ENCODE peak calls at places on chromosome 20, in five cellular contexts. One of them, this sample, is unnamed.

GRCh38 chr20:3648941-3649340 is 14.3 kb downstream of the GFRA4 start:
- DNase-seq in mucosa of gallbladder: no peak
- DNase-seq in endodermal cell: no peak
- DNase-seq in stimulated activated CD8-positive, alpha-beta memory T cell treated with anti-CD3 and anti-CD28 coated beads, Interleukin-7, amount 100 ng/mL, for 4 hours: no peak
- DNase-seq in GM13977: no peak
- DNase-seq in this sample: no peak

GRCh38 chr20:38315290-38315966 is 11.5 kb downstream of the BPI start:
- DNase-seq in endodermal cell: no peak
- DNase-seq in mucosa of gallbladder: no peak
- DNase-seq in GM13977: no peak
- DNase-seq in stimulated activated CD8-positive, alpha-beta memory T cell treated with anti-CD3 and anti-CD28 coated beads, Interleukin-7, amount 100 ng/mL, for 4 hours: no peak
- DNase-seq in this sample: no peak

GRCh38 chr20:5070081-5070480 is 49.7 kb downstream of the PCNA start:
- DNase-seq in endodermal cell: no peak
- DNase-seq in stimulated activated CD8-positive, alpha-beta memory T cell treated with anti-CD3 and anti-CD28 coated beads, Interleukin-7, amount 100 ng/mL, for 4 hours: no peak
- DNase-seq in GM13977: no peak
- DNase-seq in mucosa of gallbladder: no peak
- DNase-seq in this sample: no peak

GRCh38 chr20:4051413-4052138 is 36.2 kb upstream of the RNF24 start:
- DNase-seq in mucosa of gallbladder: no peak
- DNase-seq in GM13977: no peak
- DNase-seq in endodermal cell: peak
- DNase-seq in stimulated activated CD8-positive, alpha-beta memory T cell treated with anti-CD3 and anti-CD28 coated beads, Interleukin-7, amount 100 ng/mL, for 4 hours: no peak
- DNase-seq in this sample: no peak

GRCh38 chr20:34544109-34544793 is 14.3 kb upstream of the MAP1LC3A start:
- DNase-seq in mucosa of gallbladder: no peak
- DNase-seq in endodermal cell: peak
- DNase-seq in stimulated activated CD8-positive, alpha-beta memory T cell treated with anti-CD3 and anti-CD28 coated beads, Interleukin-7, amount 100 ng/mL, for 4 hours: no peak
- DNase-seq in GM13977: no peak
- DNase-seq in this sample: no peak

GRCh38 chr20:25394276-25394675 is 3.6 kb upstream of the ABHD12 start:
- DNase-seq in mucosa of gallbladder: no peak
- DNase-seq in stimulated activated CD8-positive, alpha-beta memory T cell treated with anti-CD3 and anti-CD28 coated beads, Interleukin-7, amount 100 ng/mL, for 4 hours: no peak
- DNase-seq in endodermal cell: peak
- DNase-seq in GM13977: no peak
- DNase-seq in this sample: no peak

GRCh38 chr20:8244637-8245036 is 112.6 kb downstream of the PLCB1 start:
- DNase-seq in mucosa of gallbladder: peak
- DNase-seq in GM13977: no peak
- DNase-seq in endodermal cell: no peak
- DNase-seq in stimulated activated CD8-positive, alpha-beta memory T cell treated with anti-CD3 and anti-CD28 coated beads, Interleukin-7, amount 100 ng/mL, for 4 hours: no peak
- DNase-seq in this sample: no peak

GRCh38 chr20:15375836-15376235 is 1038.4 kb upstream of the FLRT3 start:
- DNase-seq in GM13977: no peak
- DNase-seq in stimulated activated CD8-positive, alpha-beta memory T cell treated with anti-CD3 and anti-CD28 coated beads, Interleukin-7, amount 100 ng/mL, for 4 hours: no peak
- DNase-seq in endodermal cell: no peak
- DNase-seq in mucosa of gallbladder: no peak
- DNase-seq in this sample: no peak

GRCh38 chr20:7984192-7984591 is 35.4 kb downstream of the TMX4 start:
- DNase-seq in GM13977: no peak
- DNase-seq in stimulated activated CD8-positive, alpha-beta memory T cell treated with anti-CD3 and anti-CD28 coated beads, Interleukin-7, amount 100 ng/mL, for 4 hours: no peak
- DNase-seq in endodermal cell: peak
- DNase-seq in mucosa of gallbladder: no peak
- DNase-seq in this sample: no peak

GRCh38 chr20:9143926-9144325 is 75.0 kb downstream of the PLCB4 start:
- DNase-seq in GM13977: no peak
- DNase-seq in mucosa of gallbladder: no peak
- DNase-seq in stimulated activated CD8-positive, alpha-beta memory T cell treated with anti-CD3 and anti-CD28 coated beads, Interleukin-7, amount 100 ng/mL, for 4 hours: no peak
- DNase-seq in endodermal cell: no peak
- DNase-seq in this sample: no peak

GRCh38 chr20:19456600-19457390 is 244.4 kb downstream of the SLC24A3 start:
- DNase-seq in mucosa of gallbladder: no peak
- DNase-seq in GM13977: no peak
- DNase-seq in stimulated activated CD8-positive, alpha-beta memory T cell treated with anti-CD3 and anti-CD28 coated beads, Interleukin-7, amount 100 ng/mL, for 4 hours: no peak
- DNase-seq in endodermal cell: peak
- DNase-seq in this sample: no peak

GRCh38 chr20:22438926-22439325 is 145.4 kb downstream of the FOXA2 start:
- DNase-seq in GM13977: no peak
- DNase-seq in mucosa of gallbladder: no peak
- DNase-seq in endodermal cell: peak
- DNase-seq in stimulated activated CD8-positive, alpha-beta memory T cell treated with anti-CD3 and anti-CD28 coated beads, Interleukin-7, amount 100 ng/mL, for 4 hours: no peak
- DNase-seq in this sample: no peak

GRCh38 chr20:39338977-39339376 is 376.8 kb downstream of the DHX35 start:
- DNase-seq in stimulated activated CD8-positive, alpha-beta memory T cell treated with anti-CD3 and anti-CD28 coated beads, Interleukin-7, amount 100 ng/mL, for 4 hours: no peak
- DNase-seq in endodermal cell: no peak
- DNase-seq in mucosa of gallbladder: no peak
- DNase-seq in GM13977: peak
- DNase-seq in this sample: no peak

GRCh38 chr20:10733122-10733521 is 59.3 kb upstream of the JAG1 start:
- DNase-seq in GM13977: no peak
- DNase-seq in stimulated activated CD8-positive, alpha-beta memory T cell treated with anti-CD3 and anti-CD28 coated beads, Interleukin-7, amount 100 ng/mL, for 4 hours: no peak
- DNase-seq in endodermal cell: no peak
- DNase-seq in mucosa of gallbladder: no peak
- DNase-seq in this sample: no peak

GRCh38 chr20:18916886-18917785 is 103.6 kb downstream of the SCP2D1 start:
- DNase-seq in GM13977: no peak
- DNase-seq in endodermal cell: no peak
- DNase-seq in stimulated activated CD8-positive, alpha-beta memory T cell treated with anti-CD3 and anti-CD28 coated beads, Interleukin-7, amount 100 ng/mL, for 4 hours: no peak
- DNase-seq in mucosa of gallbladder: no peak
- DNase-seq in this sample: no peak

GRCh38 chr20:51596656-51597388 is 54.3 kb upstream of the NFATC2 start:
- DNase-seq in endodermal cell: no peak
- DNase-seq in stimulated activated CD8-positive, alpha-beta memory T cell treated with anti-CD3 and anti-CD28 coated beads, Interleukin-7, amount 100 ng/mL, for 4 hours: no peak
- DNase-seq in mucosa of gallbladder: no peak
- DNase-seq in GM13977: no peak
- DNase-seq in this sample: no peak

GRCh38 chr20:40265872-40266533 is 423.0 kb downstream of the MAFB start:
- DNase-seq in mucosa of gallbladder: peak
- DNase-seq in endodermal cell: peak
- DNase-seq in stimulated activated CD8-positive, alpha-beta memory T cell treated with anti-CD3 and anti-CD28 coated beads, Interleukin-7, amount 100 ng/mL, for 4 hours: no peak
- DNase-seq in GM13977: no peak
- DNase-seq in this sample: no peak

GRCh38 chr20:63889241-63890200 is 5.4 kb upstream of the DNAJC5 start:
- DNase-seq in endodermal cell: no peak
- DNase-seq in stimulated activated CD8-positive, alpha-beta memory T cell treated with anti-CD3 and anti-CD28 coated beads, Interleukin-7, amount 100 ng/mL, for 4 hours: no peak
- DNase-seq in mucosa of gallbladder: no peak
- DNase-seq in GM13977: no peak
- DNase-seq in this sample: no peak

GRCh38 chr20:61936701-61937131 is 129.0 kb downstream of the TAF4 start:
- DNase-seq in stimulated activated CD8-positive, alpha-beta memory T cell treated with anti-CD3 and anti-CD28 coated beads, Interleukin-7, amount 100 ng/mL, for 4 hours: no peak
- DNase-seq in endodermal cell: no peak
- DNase-seq in GM13977: no peak
- DNase-seq in mucosa of gallbladder: no peak
- DNase-seq in this sample: no peak

GRCh38 chr20:46559001-46559400 is 8.5 kb upstream of the OCSTAMP start:
- DNase-seq in endodermal cell: no peak
- DNase-seq in mucosa of gallbladder: no peak
- DNase-seq in GM13977: no peak
- DNase-seq in stimulated activated CD8-positive, alpha-beta memory T cell treated with anti-CD3 and anti-CD28 coated beads, Interleukin-7, amount 100 ng/mL, for 4 hours: no peak
- DNase-seq in this sample: no peak

GRCh38 chr20:23349338-23350006 is 1.1 kb upstream of the NXT1 start:
- DNase-seq in endodermal cell: no peak
- DNase-seq in GM13977: peak
- DNase-seq in stimulated activated CD8-positive, alpha-beta memory T cell treated with anti-CD3 and anti-CD28 coated beads, Interleukin-7, amount 100 ng/mL, for 4 hours: no peak
- DNase-seq in mucosa of gallbladder: no peak
- DNase-seq in this sample: no peak

GRCh38 chr20:43284481-43284880 is 94.8 kb upstream of the PTPRT start:
- DNase-seq in stimulated activated CD8-positive, alpha-beta memory T cell treated with anti-CD3 and anti-CD28 coated beads, Interleukin-7, amount 100 ng/mL, for 4 hours: no peak
- DNase-seq in mucosa of gallbladder: no peak
- DNase-seq in endodermal cell: no peak
- DNase-seq in GM13977: no peak
- DNase-seq in this sample: no peak

GRCh38 chr20:45592574-45593189 is 13.6 kb upstream of the WFDC8 start:
- DNase-seq in mucosa of gallbladder: peak
- DNase-seq in endodermal cell: peak
- DNase-seq in GM13977: peak
- DNase-seq in stimulated activated CD8-positive, alpha-beta memory T cell treated with anti-CD3 and anti-CD28 coated beads, Interleukin-7, amount 100 ng/mL, for 4 hours: no peak
- DNase-seq in this sample: no peak

GRCh38 chr20:52577696-52578095 is 386.1 kb upstream of the ZFP64 start:
- DNase-seq in mucosa of gallbladder: no peak
- DNase-seq in stimulated activated CD8-positive, alpha-beta memory T cell treated with anti-CD3 and anti-CD28 coated beads, Interleukin-7, amount 100 ng/mL, for 4 hours: no peak
- DNase-seq in GM13977: no peak
- DNase-seq in endodermal cell: no peak
- DNase-seq in this sample: no peak

GRCh38 chr20:41888434-41888833 is 270.3 kb upstream of the CHD6 start:
- DNase-seq in endodermal cell: no peak
- DNase-seq in stimulated activated CD8-positive, alpha-beta memory T cell treated with anti-CD3 and anti-CD28 coated beads, Interleukin-7, amount 100 ng/mL, for 4 hours: no peak
- DNase-seq in GM13977: no peak
- DNase-seq in mucosa of gallbladder: no peak
- DNase-seq in this sample: no peak

GRCh38 chr20:38109657-38110524 is 55.2 kb downstream of the TGM2 start:
- DNase-seq in mucosa of gallbladder: peak
- DNase-seq in endodermal cell: peak
- DNase-seq in stimulated activated CD8-positive, alpha-beta memory T cell treated with anti-CD3 and anti-CD28 coated beads, Interleukin-7, amount 100 ng/mL, for 4 hours: no peak
- DNase-seq in GM13977: no peak
- DNase-seq in this sample: no peak

GRCh38 chr20:53621482-53622246 is 28.0 kb upstream of the ZNF217 start:
- DNase-seq in GM13977: no peak
- DNase-seq in mucosa of gallbladder: peak
- DNase-seq in endodermal cell: peak
- DNase-seq in stimulated activated CD8-positive, alpha-beta memory T cell treated with anti-CD3 and anti-CD28 coated beads, Interleukin-7, amount 100 ng/mL, for 4 hours: no peak
- DNase-seq in this sample: no peak

GRCh38 chr20:19497064-19497463 is 261.0 kb upstream of the RIN2 start:
- DNase-seq in GM13977: no peak
- DNase-seq in stimulated activated CD8-positive, alpha-beta memory T cell treated with anti-CD3 and anti-CD28 coated beads, Interleukin-7, amount 100 ng/mL, for 4 hours: no peak
- DNase-seq in mucosa of gallbladder: no peak
- DNase-seq in endodermal cell: no peak
- DNase-seq in this sample: no peak

GRCh38 chr20:7843613-7844012 is 96.6 kb downstream of the HAO1 start:
- DNase-seq in GM13977: no peak
- DNase-seq in stimulated activated CD8-positive, alpha-beta memory T cell treated with anti-CD3 and anti-CD28 coated beads, Interleukin-7, amount 100 ng/mL, for 4 hours: no peak
- DNase-seq in mucosa of gallbladder: no peak
- DNase-seq in endodermal cell: no peak
- DNase-seq in this sample: no peak

GRCh38 chr20:35952480-35953410 is 1.6 kb downstream of the SCAND1 start:
- DNase-seq in stimulated activated CD8-positive, alpha-beta memory T cell treated with anti-CD3 and anti-CD28 coated beads, Interleukin-7, amount 100 ng/mL, for 4 hours: no peak
- DNase-seq in GM13977: no peak
- DNase-seq in mucosa of gallbladder: no peak
- DNase-seq in endodermal cell: no peak
- DNase-seq in this sample: no peak

GRCh38 chr20:39880890-39881289 is 808.1 kb downstream of the MAFB start:
- DNase-seq in mucosa of gallbladder: no peak
- DNase-seq in endodermal cell: no peak
- DNase-seq in GM13977: no peak
- DNase-seq in stimulated activated CD8-positive, alpha-beta memory T cell treated with anti-CD3 and anti-CD28 coated beads, Interleukin-7, amount 100 ng/mL, for 4 hours: no peak
- DNase-seq in this sample: no peak

GRCh38 chr20:61935926-61936700 is 129.6 kb downstream of the TAF4 start:
- DNase-seq in stimulated activated CD8-positive, alpha-beta memory T cell treated with anti-CD3 and anti-CD28 coated beads, Interleukin-7, amount 100 ng/mL, for 4 hours: no peak
- DNase-seq in mucosa of gallbladder: no peak
- DNase-seq in endodermal cell: peak
- DNase-seq in GM13977: no peak
- DNase-seq in this sample: no peak

GRCh38 chr20:25046181-25046641 is 11.7 kb downstream of the ACSS1 start:
- DNase-seq in endodermal cell: peak
- DNase-seq in mucosa of gallbladder: no peak
- DNase-seq in stimulated activated CD8-positive, alpha-beta memory T cell treated with anti-CD3 and anti-CD28 coated beads, Interleukin-7, amount 100 ng/mL, for 4 hours: no peak
- DNase-seq in GM13977: no peak
- DNase-seq in this sample: no peak

GRCh38 chr20:12358006-12358654 is 440.4 kb downstream of the BTBD3 start:
- DNase-seq in stimulated activated CD8-positive, alpha-beta memory T cell treated with anti-CD3 and anti-CD28 coated beads, Interleukin-7, amount 100 ng/mL, for 4 hours: no peak
- DNase-seq in mucosa of gallbladder: no peak
- DNase-seq in endodermal cell: peak
- DNase-seq in GM13977: no peak
- DNase-seq in this sample: no peak

GRCh38 chr20:50563133-50563944 is 53.2 kb downstream of the PTPN1 start:
- DNase-seq in endodermal cell: no peak
- DNase-seq in GM13977: no peak
- DNase-seq in stimulated activated CD8-positive, alpha-beta memory T cell treated with anti-CD3 and anti-CD28 coated beads, Interleukin-7, amount 100 ng/mL, for 4 hours: no peak
- DNase-seq in mucosa of gallbladder: no peak
- DNase-seq in this sample: no peak

GRCh38 chr20:57417830-57418780 is 26.9 kb downstream of the RBM38 start:
- DNase-seq in GM13977: no peak
- DNase-seq in endodermal cell: no peak
- DNase-seq in mucosa of gallbladder: no peak
- DNase-seq in stimulated activated CD8-positive, alpha-beta memory T cell treated with anti-CD3 and anti-CD28 coated beads, Interleukin-7, amount 100 ng/mL, for 4 hours: no peak
- DNase-seq in this sample: no peak

GRCh38 chr20:45433316-45433715 is 17.4 kb downstream of the PIGT start:
- DNase-seq in endodermal cell: no peak
- DNase-seq in mucosa of gallbladder: peak
- DNase-seq in stimulated activated CD8-positive, alpha-beta memory T cell treated with anti-CD3 and anti-CD28 coated beads, Interleukin-7, amount 100 ng/mL, for 4 hours: no peak
- DNase-seq in GM13977: no peak
- DNase-seq in this sample: no peak

GRCh38 chr20:24769878-24770627 is 179.0 kb upstream of the CST7 start:
- DNase-seq in endodermal cell: peak
- DNase-seq in mucosa of gallbladder: no peak
- DNase-seq in stimulated activated CD8-positive, alpha-beta memory T cell treated with anti-CD3 and anti-CD28 coated beads, Interleukin-7, amount 100 ng/mL, for 4 hours: no peak
- DNase-seq in GM13977: no peak
- DNase-seq in this sample: no peak